ENCODE peak calls at places on chromosomes 6 and 20, in four cellular contexts. V is H9, J is IMR-90, F is mesendoderm. E is an unnamed sample.

GRCh38 chr20:57451759-57452661 is 60.8 kb downstream of the RBM38 start:
- DNase-seq in F (no peak), V (no peak), J (no peak), E (no peak)

GRCh38 chr6:87706187-87706966 is 4.3 kb upstream of the AKIRIN2 start:
- DNase-seq in F (no peak), V (no peak), J (peak), E (no peak)

GRCh38 chr6:21539621-21540100 is 53.9 kb upstream of the SOX4 start:
- DNase-seq in J (no peak), V (no peak), F (peak), E (no peak)

GRCh38 chr6:21019614-21020013 is 485.4 kb downstream of the CDKAL1 start:
- DNase-seq in V (no peak), F (no peak), J (peak), E (no peak)

GRCh38 chr6:42200035-42200434 is 5.3 kb upstream of the GUCA1B start:
- DNase-seq in F (peak), J (peak), V (no peak), E (no peak)

GRCh38 chr6:139591075-139591474 is 216.6 kb upstream of the CITED2 start:
- DNase-seq in J (peak), V (no peak), F (no peak), E (no peak)

GRCh38 chr20:3763691-3764601 is 3.6 kb downstream of the ADISSP start:
- DNase-seq in J (no peak), V (no peak), F (no peak), E (no peak)

GRCh38 chr6:97113170-97113569 is 169.8 kb downstream of the MMS22L start:
- DNase-seq in F (no peak), J (no peak), V (no peak), E (no peak)

GRCh38 chr6:77470983-77471382 is 7.7 kb upstream of the HTR1B start:
- DNase-seq in J (no peak), F (no peak), V (no peak), E (no peak)

GRCh38 chr6:35629876-35630378 is 58.8 kb downstream of the FKBP5 start:
- DNase-seq in V (no peak), F (no peak), J (no peak), E (no peak)

GRCh38 chr6:148524509-148524908 is 181.9 kb downstream of the SASH1 start:
- DNase-seq in V (no peak), J (peak), F (no peak), E (no peak)

GRCh38 chr20:38927902-38928578 is 1.8 kb downstream of the FAM83D start:
- DNase-seq in F (no peak), J (no peak), V (no peak), E (no peak)

GRCh38 chr20:58623579-58624473 is 27.3 kb upstream of the STX16 start:
- DNase-seq in J (peak), F (no peak), V (no peak), E (no peak)

GRCh38 chr20:63132715-63133471 is 83.0 kb downstream of the YTHDF1 start:
- DNase-seq in V (peak), F (no peak), J (no peak), E (no peak)

GRCh38 chr6:50849781-50850180 is 31.1 kb downstream of the TFAP2B start:
- DNase-seq in F (no peak), J (no peak), V (peak), E (no peak)

GRCh38 chr6:44667668-44668390 is 280.3 kb downstream of the CDC5L start:
- DNase-seq in F (peak), J (no peak), V (peak), E (peak)

GRCh38 chr6:37283786-37284185 is 25.8 kb upstream of the TMEM217 start:
- DNase-seq in J (no peak), F (no peak), V (no peak), E (no peak)

GRCh38 chr6:159321267-159321666 is 152.1 kb downstream of the FNDC1 start:
- DNase-seq in F (no peak), V (no peak), J (no peak), E (no peak)

GRCh38 chr6:34867484-34867883 is 20.4 kb downstream of the TAF11 start:
- DNase-seq in F (peak), J (no peak), V (no peak), E (no peak)

GRCh38 chr20:38760978-38761377 is 12.7 kb downstream of the ACTR5 start:
- DNase-seq in J (no peak), V (no peak), F (no peak), E (no peak)

GRCh38 chr6:134081506-134081905 is 29.1 kb upstream of the SLC2A12 start:
- DNase-seq in F (no peak), V (no peak), J (no peak), E (no peak)

GRCh38 chr20:32969356-32970114 is 34.7 kb downstream of the SUN5 start:
- DNase-seq in J (no peak), F (no peak), V (peak), E (no peak)

GRCh38 chr6:112502348-112503130 is 155.4 kb downstream of the RFPL4B start:
- DNase-seq in V (no peak), J (peak), F (peak), E (no peak)

GRCh38 chr6:1176595-1176994 is 135.3 kb upstream of the FOXQ1 start:
- DNase-seq in F (no peak), J (no peak), V (no peak), E (no peak)

GRCh38 chr20:35523298-35523888 is 6.1 kb downstream of the C20orf173 start:
- DNase-seq in J (no peak), F (peak), V (peak), E (no peak)

GRCh38 chr20:44532981-44533331 is 11.1 kb upstream of the SERINC3 start:
- DNase-seq in V (no peak), F (no peak), J (peak), E (no peak)

DNA sequence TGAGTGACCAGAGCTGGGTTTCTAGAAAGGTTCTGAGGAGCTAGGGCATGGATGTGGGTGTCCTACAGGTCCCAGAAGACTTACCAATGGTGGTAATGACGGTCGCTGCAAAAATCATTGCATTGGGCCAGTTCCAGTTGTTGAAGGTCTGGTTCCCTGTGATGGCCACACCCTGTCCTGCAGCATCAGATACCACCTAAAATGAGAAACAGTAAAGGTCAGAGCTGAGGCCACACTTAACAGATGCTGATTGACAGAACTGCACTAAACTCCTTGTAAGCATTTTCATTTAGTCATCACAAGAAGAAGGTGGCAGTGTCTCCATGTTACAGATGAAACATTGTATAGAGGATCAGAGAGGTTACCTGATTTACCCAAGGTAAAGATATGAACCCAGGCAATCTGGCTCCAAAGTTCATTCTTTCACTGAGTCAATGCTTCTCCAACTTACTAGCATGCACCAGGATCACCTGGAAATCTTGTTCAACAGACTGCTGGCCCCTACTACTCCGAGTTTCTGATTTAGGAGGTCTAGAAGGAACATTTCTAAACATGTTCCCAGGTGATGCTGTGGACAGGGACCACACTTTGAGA is 33.4 kb downstream of the KCNK5 start:
- DNase-seq in V (no peak), J (no peak), F (no peak), E (no peak)
- H2AK5ac ChIP-seq in V (no peak), J (no peak), F (no peak), E (no peak)

GRCh38 chr20:13220857-13221297 is at the start of gene ISM1:
- DNase-seq in F (peak), V (peak), J (no peak), E (peak)

GRCh38 chr20:13222319-13222716 is 1.2 kb downstream of the ISM1 start:
- DNase-seq in F (peak), V (no peak), J (no peak), E (no peak)

GRCh38 chr20:13221673-13222318 is 722 bp downstream of the ISM1 start:
- DNase-seq in V (peak), F (peak), J (peak), E (no peak)

GRCh38 chr20:13220194-13220856 is 749 bp upstream of the ISM1 start:
- DNase-seq in V (peak), J (peak), F (peak), E (peak)

GRCh38 chr20:13221313-13221672 is 219 bp downstream of the ISM1 start:
- DNase-seq in J (no peak), F (no peak), V (no peak), E (no peak)
- H4K5ac ChIP-seq in J (no peak), F (no peak), V (no peak), E (no peak)

DNA sequence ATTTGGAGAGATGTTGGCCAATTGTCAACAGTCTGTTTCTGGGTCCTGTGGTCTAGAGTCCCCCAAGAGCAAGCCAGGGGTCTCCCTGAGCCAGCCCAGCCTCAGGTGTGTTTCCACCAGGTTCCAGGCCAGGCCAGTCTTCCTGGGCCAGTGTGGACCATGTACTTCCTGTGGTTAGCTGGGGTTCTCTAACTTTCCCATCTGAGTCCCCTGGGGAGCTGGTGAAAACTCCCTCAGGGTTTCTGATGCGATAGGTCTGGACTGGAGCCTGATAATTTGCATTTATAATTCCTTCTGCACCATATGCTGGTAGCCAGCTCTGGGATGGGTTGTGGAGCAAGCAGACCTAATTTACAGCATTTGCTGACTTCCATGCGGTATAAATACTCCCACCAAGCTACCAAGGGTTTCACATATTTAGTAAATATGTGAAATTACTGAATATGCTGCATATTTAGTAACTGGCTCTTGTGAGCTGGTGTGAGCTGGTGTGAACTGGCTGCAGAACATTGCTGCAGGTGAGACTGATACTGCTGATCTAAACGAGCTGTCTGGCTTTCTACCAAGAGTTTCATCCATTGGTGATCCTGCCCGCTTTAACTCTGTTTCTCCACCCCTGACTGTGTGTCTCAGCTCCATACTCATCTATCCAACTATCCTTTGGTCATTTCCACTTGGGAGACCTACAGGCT is 62.6 kb downstream of the RIN2 start:
- DNase-seq in V (no peak), F (no peak), J (no peak), E (no peak)
- H2AK5ac ChIP-seq in V (no peak), F (no peak), J (peak), E (no peak)

DNA sequence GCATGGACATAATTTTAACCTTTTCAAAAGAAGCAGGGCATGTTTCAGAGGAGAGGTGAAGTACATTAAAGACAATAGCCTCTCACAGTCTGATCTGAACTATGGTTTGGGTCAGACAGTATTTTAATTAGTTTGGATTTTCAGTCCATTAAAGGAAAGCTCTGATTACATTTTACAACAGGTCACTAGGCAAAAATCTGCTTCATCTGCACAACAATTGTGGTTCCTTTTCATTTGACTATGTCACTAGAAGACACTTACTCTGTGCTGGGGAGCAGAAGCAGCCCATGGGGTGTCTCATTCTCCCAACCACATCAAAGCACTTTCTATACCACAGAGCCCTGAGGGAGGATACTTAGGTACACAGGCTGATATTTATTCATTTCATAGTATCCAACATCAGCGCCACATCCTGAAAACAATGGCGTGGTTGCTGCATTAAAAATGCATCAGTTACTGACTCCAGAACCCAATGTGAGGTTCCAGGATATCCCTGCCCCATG is 36.6 kb upstream of the HDAC2 start:
- DNase-seq in F (peak), V (no peak), J (no peak), E (no peak)
- H4K5ac ChIP-seq in F (peak), V (no peak), J (peak), E (no peak)

E was measured in H1.